ENCODE peak calls at places on chromosomes 2 and 18, in nine cellular contexts. One of them, this sample, is unnamed.
A peak's percentile ranks its signal among the peaks of the same experiment; 100 is the strongest.

GRCh38 chr2:123609077-123609476 is 416.0 kb upstream of the CNTNAP5 start:
- DNase-seq in lower lobe of right lung: no peak
- DNase-seq in IMR-90: no peak
- DNase-seq in spleen: no peak
- DNase-seq in MCF 10A: no peak
- DNase-seq in HFFc6: no peak
- DNase-seq in upper lobe of left lung: no peak
- DNase-seq in GM10248: no peak
- DNase-seq in AG09319: no peak
- DNase-seq in this sample: no peak

GRCh38 chr18:53764086-53764485 is 460.4 kb downstream of the MBD2 start:
- DNase-seq in lower lobe of right lung: no peak
- DNase-seq in IMR-90: no peak
- DNase-seq in spleen: no peak
- DNase-seq in MCF 10A: no peak
- DNase-seq in HFFc6: no peak
- DNase-seq in upper lobe of left lung: no peak
- DNase-seq in GM10248: no peak
- DNase-seq in AG09319: no peak
- DNase-seq in this sample: no peak

GRCh38 chr2:197158591-197159550 is 151.7 kb downstream of the ANKRD44 start:
- DNase-seq in lower lobe of right lung: no peak
- DNase-seq in IMR-90: peak; percentile 31
- DNase-seq in spleen: no peak
- DNase-seq in MCF 10A: no peak
- DNase-seq in HFFc6: peak; percentile 10
- DNase-seq in upper lobe of left lung: no peak
- DNase-seq in GM10248: no peak
- DNase-seq in AG09319: no peak
- DNase-seq in this sample: no peak

GRCh38 chr2:9380702-9381628 is 42.4 kb downstream of the ITGB1BP1 start:
- DNase-seq in lower lobe of right lung: no peak
- DNase-seq in IMR-90: peak; percentile 95
- DNase-seq in spleen: peak; percentile 9
- DNase-seq in MCF 10A: peak; percentile 94
- DNase-seq in HFFc6: peak; percentile 88
- DNase-seq in upper lobe of left lung: no peak
- DNase-seq in GM10248: no peak
- DNase-seq in AG09319: peak; percentile 89
- DNase-seq in this sample: no peak

GRCh38 chr18:35983818-35984217 is 11.3 kb downstream of the RMP24 start:
- DNase-seq in lower lobe of right lung: no peak
- DNase-seq in IMR-90: peak; percentile 94
- DNase-seq in spleen: no peak
- DNase-seq in MCF 10A: no peak
- DNase-seq in HFFc6: peak; percentile 89
- DNase-seq in upper lobe of left lung: no peak
- DNase-seq in GM10248: no peak
- DNase-seq in AG09319: no peak
- DNase-seq in this sample: no peak

GRCh38 chr2:200422532-200423262 is 87.2 kb downstream of the KCTD18 start:
- DNase-seq in lower lobe of right lung: no peak
- DNase-seq in IMR-90: no peak
- DNase-seq in spleen: no peak
- DNase-seq in MCF 10A: no peak
- DNase-seq in HFFc6: peak; percentile 55
- DNase-seq in upper lobe of left lung: no peak
- DNase-seq in GM10248: no peak
- DNase-seq in AG09319: no peak
- DNase-seq in this sample: no peak

GRCh38 chr2:217990791-217991465 is 11.9 kb downstream of the TNS1 start:
- DNase-seq in lower lobe of right lung: no peak
- DNase-seq in IMR-90: no peak
- DNase-seq in spleen: peak; percentile 65
- DNase-seq in MCF 10A: no peak
- DNase-seq in HFFc6: no peak
- DNase-seq in upper lobe of left lung: no peak
- DNase-seq in GM10248: no peak
- DNase-seq in AG09319: no peak
- DNase-seq in this sample: no peak

GRCh38 chr2:15689654-15690053 is 98.0 kb downstream of the DDX1 start:
- DNase-seq in lower lobe of right lung: no peak
- DNase-seq in IMR-90: no peak
- DNase-seq in spleen: no peak
- DNase-seq in MCF 10A: no peak
- DNase-seq in HFFc6: no peak
- DNase-seq in upper lobe of left lung: no peak
- DNase-seq in GM10248: no peak
- DNase-seq in AG09319: no peak
- DNase-seq in this sample: no peak

GRCh38 chr2:153663371-153663770 is 184.8 kb upstream of the RPRM start:
- DNase-seq in lower lobe of right lung: no peak
- DNase-seq in IMR-90: no peak
- DNase-seq in spleen: no peak
- DNase-seq in MCF 10A: no peak
- DNase-seq in HFFc6: no peak
- DNase-seq in upper lobe of left lung: no peak
- DNase-seq in GM10248: no peak
- DNase-seq in AG09319: no peak
- DNase-seq in this sample: no peak

GRCh38 chr18:50507120-50507590 is 52.7 kb upstream of the MAPK4 start:
- DNase-seq in lower lobe of right lung: no peak
- DNase-seq in IMR-90: no peak
- DNase-seq in spleen: no peak
- DNase-seq in MCF 10A: peak; percentile 63
- DNase-seq in HFFc6: no peak
- DNase-seq in upper lobe of left lung: peak; percentile 25
- DNase-seq in GM10248: peak; percentile 32
- DNase-seq in AG09319: no peak
- DNase-seq in this sample: no peak

GRCh38 chr18:47334966-47335365 is 83.5 kb upstream of the SKOR2 start:
- DNase-seq in lower lobe of right lung: no peak
- DNase-seq in IMR-90: no peak
- DNase-seq in spleen: no peak
- DNase-seq in MCF 10A: no peak
- DNase-seq in HFFc6: no peak
- DNase-seq in upper lobe of left lung: no peak
- DNase-seq in GM10248: no peak
- DNase-seq in AG09319: no peak
- DNase-seq in this sample: no peak

GRCh38 chr18:76386071-76386470 is 109.0 kb downstream of the ZNF516 start:
- DNase-seq in lower lobe of right lung: no peak
- DNase-seq in IMR-90: no peak
- DNase-seq in spleen: no peak
- DNase-seq in MCF 10A: no peak
- DNase-seq in HFFc6: no peak
- DNase-seq in upper lobe of left lung: peak; percentile 12
- DNase-seq in GM10248: no peak
- DNase-seq in AG09319: no peak
- DNase-seq in this sample: no peak

GRCh38 chr2:66239655-66240054 is 195.3 kb upstream of the MEIS1 start:
- DNase-seq in lower lobe of right lung: no peak
- DNase-seq in IMR-90: no peak
- DNase-seq in spleen: no peak
- DNase-seq in MCF 10A: no peak
- DNase-seq in HFFc6: no peak
- DNase-seq in upper lobe of left lung: no peak
- DNase-seq in GM10248: no peak
- DNase-seq in AG09319: no peak
- DNase-seq in this sample: no peak

GRCh38 chr2:178234648-178235047 is 40.3 kb downstream of the OSBPL6 start:
- DNase-seq in lower lobe of right lung: no peak
- DNase-seq in IMR-90: peak; percentile 52
- DNase-seq in spleen: no peak
- DNase-seq in MCF 10A: peak; percentile 77
- DNase-seq in HFFc6: no peak
- DNase-seq in upper lobe of left lung: no peak
- DNase-seq in GM10248: no peak
- DNase-seq in AG09319: no peak
- DNase-seq in this sample: no peak

GRCh38 chr2:230873670-230874401 is 9.1 kb downstream of the ITM2C start:
- DNase-seq in lower lobe of right lung: no peak
- DNase-seq in IMR-90: no peak
- DNase-seq in spleen: peak; percentile 89
- DNase-seq in MCF 10A: no peak
- DNase-seq in HFFc6: no peak
- DNase-seq in upper lobe of left lung: peak; percentile 15
- DNase-seq in GM10248: peak; percentile 78
- DNase-seq in AG09319: no peak
- DNase-seq in this sample: peak; percentile 14

GRCh38 chr2:235614176-235614860 is 120.5 kb downstream of the AGAP1 start:
- DNase-seq in lower lobe of right lung: no peak
- DNase-seq in IMR-90: no peak
- DNase-seq in spleen: no peak
- DNase-seq in MCF 10A: no peak
- DNase-seq in HFFc6: no peak
- DNase-seq in upper lobe of left lung: no peak
- DNase-seq in GM10248: no peak
- DNase-seq in AG09319: no peak
- DNase-seq in this sample: no peak

GRCh38 chr2:30400151-30400954 is 46.7 kb upstream of the LCLAT1 start:
- DNase-seq in lower lobe of right lung: no peak
- DNase-seq in IMR-90: no peak
- DNase-seq in spleen: no peak
- DNase-seq in MCF 10A: no peak
- DNase-seq in HFFc6: no peak
- DNase-seq in upper lobe of left lung: no peak
- DNase-seq in GM10248: no peak
- DNase-seq in AG09319: no peak
- DNase-seq in this sample: no peak

GRCh38 chr2:26988165-26988879 is 17.9 kb downstream of the MAPRE3 start:
- DNase-seq in lower lobe of right lung: no peak
- DNase-seq in IMR-90: peak; percentile 86
- DNase-seq in spleen: no peak
- DNase-seq in MCF 10A: peak; percentile 43
- DNase-seq in HFFc6: peak; percentile 88
- DNase-seq in upper lobe of left lung: no peak
- DNase-seq in GM10248: no peak
- DNase-seq in AG09319: peak; percentile 64
- DNase-seq in this sample: no peak

GRCh38 chr2:131029812-131030211 is 63.4 kb downstream of the FAM168B start:
- DNase-seq in lower lobe of right lung: no peak
- DNase-seq in IMR-90: no peak
- DNase-seq in spleen: peak; percentile 38
- DNase-seq in MCF 10A: no peak
- DNase-seq in HFFc6: no peak
- DNase-seq in upper lobe of left lung: no peak
- DNase-seq in GM10248: no peak
- DNase-seq in AG09319: no peak
- DNase-seq in this sample: no peak

GRCh38 chr2:160551259-160551658 is 57.7 kb upstream of the RBMS1 start:
- DNase-seq in lower lobe of right lung: no peak
- DNase-seq in IMR-90: no peak
- DNase-seq in spleen: no peak
- DNase-seq in MCF 10A: no peak
- DNase-seq in HFFc6: no peak
- DNase-seq in upper lobe of left lung: no peak
- DNase-seq in GM10248: no peak
- DNase-seq in AG09319: no peak
- DNase-seq in this sample: no peak

GRCh38 chr2:231299267-231299666 is 96.2 kb upstream of the B3GNT7 start:
- DNase-seq in lower lobe of right lung: no peak
- DNase-seq in IMR-90: no peak
- DNase-seq in spleen: no peak
- DNase-seq in MCF 10A: no peak
- DNase-seq in HFFc6: no peak
- DNase-seq in upper lobe of left lung: no peak
- DNase-seq in GM10248: peak; percentile 53
- DNase-seq in AG09319: no peak
- DNase-seq in this sample: no peak

GRCh38 chr2:135980450-135981080 is 4.9 kb downstream of the DARS1 start:
- DNase-seq in lower lobe of right lung: no peak
- DNase-seq in IMR-90: no peak
- DNase-seq in spleen: no peak
- DNase-seq in MCF 10A: no peak
- DNase-seq in HFFc6: no peak
- DNase-seq in upper lobe of left lung: no peak
- DNase-seq in GM10248: no peak
- DNase-seq in AG09319: no peak
- DNase-seq in this sample: no peak

GRCh38 chr2:233643128-233643527 is 6.9 kb downstream of the UGT1A10 start:
- DNase-seq in lower lobe of right lung: no peak
- DNase-seq in IMR-90: no peak
- DNase-seq in spleen: no peak
- DNase-seq in MCF 10A: peak; percentile 24
- DNase-seq in HFFc6: no peak
- DNase-seq in upper lobe of left lung: no peak
- DNase-seq in GM10248: no peak
- DNase-seq in AG09319: no peak
- DNase-seq in this sample: no peak
- TF ChIP-seq CTCF in lower lobe of right lung: no peak
- TF ChIP-seq CTCF in IMR-90: peak; percentile 10
- TF ChIP-seq CTCF in spleen: no peak
- TF ChIP-seq CTCF in MCF 10A: no peak
- TF ChIP-seq CTCF in HFFc6: no peak
- TF ChIP-seq CTCF in upper lobe of left lung: no peak
- TF ChIP-seq CTCF in GM10248: peak; percentile 13
- TF ChIP-seq CTCF in AG09319: no peak
- TF ChIP-seq CTCF in this sample: no peak

DNA sequence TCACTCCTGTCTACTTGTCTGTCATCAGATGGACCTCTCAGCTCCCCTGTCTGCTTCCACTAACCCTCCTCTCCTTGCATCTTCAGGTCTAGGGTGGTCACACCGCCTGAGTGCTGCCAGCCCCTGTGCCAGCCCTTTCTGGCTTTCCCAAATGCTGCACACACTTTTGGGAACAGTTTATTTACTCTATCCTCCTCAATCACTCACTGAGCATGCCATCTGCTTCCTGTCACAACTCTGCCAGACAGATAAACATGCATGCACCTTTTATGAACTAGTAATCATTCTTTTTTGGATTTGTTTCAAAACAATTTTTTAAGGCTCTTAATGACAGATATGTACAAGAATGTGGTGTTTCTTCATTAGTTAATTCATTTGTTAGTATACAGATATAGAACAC is 56.3 kb upstream of the CCDC195 start:
- DNase-seq in lower lobe of right lung: no peak
- DNase-seq in IMR-90: no peak
- DNase-seq in spleen: no peak
- DNase-seq in MCF 10A: no peak
- DNase-seq in HFFc6: no peak
- DNase-seq in upper lobe of left lung: no peak
- DNase-seq in GM10248: no peak
- DNase-seq in AG09319: no peak
- DNase-seq in this sample: no peak
- TF ChIP-seq CTCF in lower lobe of right lung: no peak
- TF ChIP-seq CTCF in IMR-90: no peak
- TF ChIP-seq CTCF in spleen: no peak
- TF ChIP-seq CTCF in MCF 10A: no peak
- TF ChIP-seq CTCF in HFFc6: no peak
- TF ChIP-seq CTCF in upper lobe of left lung: no peak
- TF ChIP-seq CTCF in GM10248: no peak
- TF ChIP-seq CTCF in AG09319: no peak
- TF ChIP-seq CTCF in this sample: no peak

GRCh38 chr2:143171817-143172216 is 42.6 kb downstream of the ARHGAP15 start:
- DNase-seq in lower lobe of right lung: no peak
- DNase-seq in IMR-90: peak; percentile 16
- DNase-seq in spleen: no peak
- DNase-seq in MCF 10A: peak; percentile 12
- DNase-seq in HFFc6: peak; percentile 11
- DNase-seq in upper lobe of left lung: no peak
- DNase-seq in GM10248: no peak
- DNase-seq in AG09319: no peak
- DNase-seq in this sample: no peak
- TF ChIP-seq CTCF in lower lobe of right lung: peak; percentile 26
- TF ChIP-seq CTCF in IMR-90: peak; percentile 46
- TF ChIP-seq CTCF in spleen: no peak
- TF ChIP-seq CTCF in MCF 10A: no peak
- TF ChIP-seq CTCF in HFFc6: peak; percentile 52
- TF ChIP-seq CTCF in upper lobe of left lung: no peak
- TF ChIP-seq CTCF in GM10248: no peak
- TF ChIP-seq CTCF in AG09319: peak; percentile 33
- TF ChIP-seq CTCF in this sample: no peak

GRCh38 chr18:58635891-58636290 is 7.0 kb upstream of the ALPK2 start:
- DNase-seq in lower lobe of right lung: no peak
- DNase-seq in IMR-90: peak; percentile 80
- DNase-seq in spleen: no peak
- DNase-seq in MCF 10A: peak; percentile 89
- DNase-seq in HFFc6: peak; percentile 66
- DNase-seq in upper lobe of left lung: no peak
- DNase-seq in GM10248: no peak
- DNase-seq in AG09319: peak; percentile 39
- DNase-seq in this sample: no peak
- TF ChIP-seq CTCF in lower lobe of right lung: no peak
- TF ChIP-seq CTCF in IMR-90: peak; percentile 18
- TF ChIP-seq CTCF in spleen: no peak
- TF ChIP-seq CTCF in MCF 10A: no peak
- TF ChIP-seq CTCF in HFFc6: peak; percentile 40
- TF ChIP-seq CTCF in upper lobe of left lung: no peak
- TF ChIP-seq CTCF in GM10248: no peak
- TF ChIP-seq CTCF in AG09319: no peak
- TF ChIP-seq CTCF in this sample: no peak